ENCODE peak calls at places on chromosomes 5 and 9, in four cellular contexts. G, I, X and P are unnamed samples.

GRCh38 chr9:68970150-68970549 is 43.8 kb downstream of the PRKACG start:
- DNase-seq in G (no peak), I (no peak), X (no peak), P (no peak)

GRCh38 chr5:54217826-54218503 is 92.4 kb downstream of the ARL15 start:
- DNase-seq in G (peak), I (peak), X (peak), P (peak)

GRCh38 chr9:74824654-74825053 is 63.1 kb downstream of the TRPM6 start:
- DNase-seq in G (no peak), I (no peak), X (no peak), P (no peak)

GRCh38 chr5:159737263-159737662 is 179.0 kb upstream of the ADRA1B start:
- DNase-seq in G (no peak), I (no peak), X (no peak), P (no peak)

GRCh38 chr9:36402536-36402935 is 2.5 kb upstream of the RNF38 start:
- DNase-seq in G (no peak), I (no peak), X (no peak), P (no peak)

GRCh38 chr5:147339313-147339712 is 104.5 kb downstream of the STK32A start:
- DNase-seq in G (no peak), I (no peak), X (no peak), P (no peak)

GRCh38 chr9:22731786-22732185 is 285.2 kb downstream of the DMRTA1 start:
- DNase-seq in G (no peak), I (no peak), X (no peak), P (no peak)

GRCh38 chr5:34474573-34475021 is 181.5 kb upstream of the RAI14 start:
- DNase-seq in G (peak), I (peak), X (peak), P (peak)

GRCh38 chr9:25716220-25716872 is 38.1 kb upstream of the TUSC1 start:
- DNase-seq in G (no peak), I (no peak), X (peak), P (no peak)

GRCh38 chr9:110744753-110745522 is 76.3 kb downstream of the MUSK start:
- DNase-seq in G (peak), I (no peak), X (no peak), P (peak)

GRCh38 chr5:138985256-138985655 is 110.1 kb upstream of the LRRTM2 start:
- DNase-seq in G (no peak), I (no peak), X (peak), P (no peak)

GRCh38 chr9:99134893-99135341 is 30.0 kb downstream of the TGFBR1 start:
- DNase-seq in G (no peak), I (no peak), X (no peak), P (no peak)

GRCh38 chr5:172506921-172507320 is 52.6 kb upstream of the SH3PXD2B start:
- DNase-seq in G (no peak), I (no peak), X (no peak), P (no peak)

GRCh38 chr5:111511174-111512025 is 935 bp downstream of the STARD4 start:
- DNase-seq in G (no peak), I (no peak), X (no peak), P (no peak)

GRCh38 chr5:45113726-45114125 is 305.0 kb downstream of the MRPS30 start:
- DNase-seq in G (no peak), I (no peak), X (no peak), P (no peak)

GRCh38 chr9:76181020-76181641 is 213.1 kb downstream of the RFK start:
- DNase-seq in G (peak), I (no peak), X (no peak), P (no peak)

GRCh38 chr5:35098214-35098613 is 50.5 kb upstream of the AGXT2 start:
- DNase-seq in G (no peak), I (no peak), X (no peak), P (no peak)

GRCh38 chr5:16794381-16794913 is 141.6 kb downstream of the MYO10 start:
- DNase-seq in G (no peak), I (no peak), X (no peak), P (no peak)

GRCh38 chr5:54013556-54014157 is 296.7 kb downstream of the ARL15 start:
- DNase-seq in G (peak), I (peak), X (no peak), P (no peak)

GRCh38 chr9:93827545-93828330 is 127.4 kb downstream of the BARX1 start:
- DNase-seq in G (no peak), I (peak), X (peak), P (no peak)

GRCh38 chr5:142276517-142276916 is 48.3 kb downstream of the SPRY4 start:
- DNase-seq in G (no peak), I (no peak), X (no peak), P (no peak)

GRCh38 chr5:94577466-94578245 is 40.7 kb downstream of the KIAA0825 start:
- DNase-seq in G (no peak), I (no peak), X (no peak), P (no peak)

GRCh38 chr5:57831942-57832341 is 349.3 kb upstream of the ACTBL2 start:
- DNase-seq in G (no peak), I (no peak), X (no peak), P (no peak)

GRCh38 chr9:16206560-16206959 is 653.7 kb downstream of the CCDC171 start:
- DNase-seq in G (no peak), I (no peak), X (no peak), P (no peak)

GRCh38 chr9:89986190-89986589 is 381.4 kb downstream of the GADD45G start:
- DNase-seq in G (no peak), I (no peak), X (no peak), P (no peak)

GRCh38 chr5:84453405-84453804 is 68.7 kb upstream of the EDIL3 start:
- DNase-seq in G (no peak), I (no peak), X (no peak), P (no peak)

DNA sequence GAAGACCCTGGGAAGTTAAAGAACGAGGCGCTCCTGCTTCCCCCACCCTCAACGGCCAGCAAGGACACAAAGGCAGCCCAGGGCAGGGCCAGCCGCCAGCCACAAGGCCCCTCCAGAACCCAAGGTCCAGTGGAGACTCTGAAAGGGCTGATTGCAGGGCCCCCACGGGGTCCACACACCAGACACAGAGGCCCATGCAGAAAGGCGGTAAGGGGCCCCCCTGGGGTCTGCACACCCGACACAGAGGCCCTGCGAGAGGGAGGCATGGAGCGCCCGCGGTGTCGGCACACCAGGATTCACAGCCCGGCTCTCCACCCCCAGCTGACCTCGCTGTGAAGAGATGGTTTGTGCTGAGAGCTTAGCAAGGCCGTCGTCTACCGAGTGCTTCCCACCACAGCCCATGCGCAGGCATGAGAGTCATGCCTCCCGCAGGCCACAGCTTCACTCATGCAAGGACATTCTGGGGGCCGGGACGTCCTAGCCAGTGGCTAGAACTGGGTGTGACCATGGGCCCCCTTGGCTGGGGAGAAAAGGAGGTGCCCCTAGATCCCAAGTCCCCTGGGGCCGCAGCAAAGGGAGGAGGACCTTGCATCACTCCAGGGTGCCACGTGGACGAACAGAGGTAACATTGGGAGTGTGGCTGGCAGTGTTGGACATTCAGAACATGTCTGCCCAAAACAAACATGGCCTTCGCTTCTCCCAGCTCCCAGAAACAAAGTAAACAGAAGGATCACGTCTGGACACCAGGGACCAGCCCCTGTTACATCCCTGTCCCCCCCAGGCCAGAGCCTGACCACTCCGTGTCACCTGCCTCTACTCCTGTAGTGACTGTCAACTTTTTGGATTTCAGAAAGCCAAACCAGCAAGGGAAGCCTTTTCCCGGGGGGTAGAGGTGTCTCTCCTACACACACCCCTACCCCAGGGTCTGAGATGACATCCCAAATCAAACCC is 9.8 kb downstream of the BRD3 start:
- DNase-seq in G (no peak), I (no peak), X (peak), P (no peak)
- TF ChIP-seq POLR2AphosphoS5 in G (no peak), I (no peak), X (no peak), P (no peak)

GRCh38 chr9:113614843-113615648 is 151.5 kb downstream of the RGS3 start:
- DNase-seq in G (no peak), I (no peak), X (no peak), P (no peak)

GRCh38 chr9:113613815-113614413 is 150.4 kb downstream of the RGS3 start:
- DNase-seq in G (no peak), I (no peak), X (no peak), P (no peak)

GRCh38 chr9:113617550-113617949 is 154.0 kb downstream of the RGS3 start:
- DNase-seq in G (no peak), I (no peak), X (no peak), P (no peak)

GRCh38 chr9:113616716-113617496 is 153.4 kb downstream of the RGS3 start:
- DNase-seq in G (no peak), I (no peak), X (no peak), P (no peak)

DNA sequence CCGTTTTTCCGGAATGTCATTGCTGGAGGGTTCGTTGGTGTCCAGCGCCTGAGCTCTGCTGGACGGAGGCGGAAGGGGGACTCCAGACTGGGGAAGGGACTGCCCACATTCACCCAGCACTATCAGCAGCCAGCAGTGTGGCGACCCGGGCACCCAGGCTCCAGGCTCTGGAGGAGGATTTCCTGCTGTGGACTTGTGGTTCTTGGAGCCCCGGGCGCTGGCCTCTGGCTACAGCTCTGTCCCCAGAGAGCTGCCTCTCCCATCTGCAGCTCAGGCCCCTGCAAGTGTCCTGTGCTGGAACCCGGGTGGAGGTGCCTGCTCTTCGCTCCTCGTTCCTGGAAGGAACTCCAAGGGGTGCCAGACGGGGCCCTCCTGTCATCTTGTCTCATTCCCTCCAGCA is 152.6 kb downstream of the RGS3 start:
- DNase-seq in G (no peak), I (no peak), X (no peak), P (no peak)
- TF ChIP-seq SIN3A in G (no peak), I (no peak), X (no peak), P (no peak)

GRCh38 chr9:134225816-134226215 is 61.5 kb upstream of the RNU6ATAC start:
- DNase-seq in G (no peak), I (no peak), X (no peak), P (no peak)
- TF ChIP-seq TCF7L2 in G (no peak), I (no peak), X (no peak), P (no peak)

DNA sequence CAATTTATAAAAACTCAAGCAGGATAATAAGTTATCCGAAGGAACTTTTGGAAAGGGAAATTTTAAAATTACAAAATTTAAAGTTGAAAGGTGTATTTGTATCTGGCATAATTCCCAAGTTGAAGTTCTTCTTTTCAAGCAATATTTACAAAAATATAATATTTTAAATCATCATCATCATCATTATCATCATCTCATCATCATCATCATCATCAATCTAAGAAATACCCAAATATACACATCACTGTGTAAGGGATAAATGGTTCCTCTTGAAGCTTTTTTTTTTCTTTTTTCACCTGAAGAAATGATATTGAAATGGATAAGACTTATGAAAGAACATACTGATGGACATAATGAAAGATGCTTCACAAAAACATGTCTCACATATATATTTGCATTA is 254.9 kb upstream of the ARRDC3 start:
- DNase-seq in G (no peak), I (no peak), X (no peak), P (no peak)
- TF ChIP-seq POLR2AphosphoS5 in G (no peak), I (no peak), X (no peak), P (no peak)

DNA sequence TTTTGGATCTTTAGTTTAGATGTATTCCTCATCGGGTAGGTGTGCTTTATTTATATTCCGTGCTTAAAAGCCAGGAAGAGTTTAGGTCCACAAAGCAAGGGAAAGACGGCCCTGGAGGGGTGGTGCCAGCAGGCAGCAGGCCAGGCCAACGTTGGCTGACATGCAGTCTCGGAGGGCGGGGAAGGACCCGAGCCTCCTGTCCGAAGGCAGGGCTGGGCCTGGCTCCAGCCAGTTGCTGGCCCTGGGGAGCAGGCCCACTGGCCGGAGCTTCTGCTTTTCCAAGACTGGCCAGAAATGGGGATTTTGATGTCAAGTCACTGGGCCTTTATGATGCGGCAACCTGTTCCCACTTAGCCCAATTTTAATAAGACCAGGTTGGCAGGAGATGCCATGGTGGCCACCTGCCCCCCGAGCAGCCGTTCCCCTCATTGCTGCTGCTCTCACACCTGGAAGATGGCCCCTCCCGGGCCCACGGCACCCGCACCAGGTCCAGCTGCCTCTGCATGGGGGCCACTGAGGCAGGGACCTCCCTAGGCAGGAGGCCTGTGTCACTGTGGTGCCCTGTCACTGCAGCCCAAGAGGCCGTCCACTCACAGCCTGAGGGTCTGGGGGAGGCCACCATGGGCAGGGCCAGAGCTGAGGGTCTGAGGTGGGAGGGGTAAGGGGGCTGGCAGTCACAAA is 23.2 kb downstream of the LPCAT1 start:
- DNase-seq in G (no peak), I (no peak), X (no peak), P (no peak)
- TF ChIP-seq SIN3A in G (no peak), I (no peak), X (no peak), P (no peak)

DNA sequence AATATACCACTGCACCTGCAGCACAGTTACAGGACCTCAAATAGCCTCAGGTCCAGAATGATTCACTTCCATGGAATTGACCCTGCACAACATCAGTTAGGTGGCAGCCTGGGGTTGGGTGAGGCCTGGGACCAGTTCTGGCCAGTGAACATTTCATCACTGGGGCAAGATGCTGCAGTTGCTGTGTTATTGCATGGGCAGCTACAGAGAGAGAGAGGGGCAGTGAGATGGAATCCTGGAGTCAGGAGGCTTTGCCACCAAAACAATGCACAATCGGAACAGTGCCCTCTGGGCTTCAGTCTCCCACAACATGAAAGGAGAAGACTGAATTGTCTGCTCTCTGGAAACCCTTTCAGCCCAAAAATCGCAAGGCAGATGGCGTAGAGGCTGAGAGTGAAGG is 51.8 kb downstream of the SH3TC2 start:
- DNase-seq in G (no peak), I (no peak), X (no peak), P (no peak)
- TF ChIP-seq TCF7L2 in G (no peak), I (no peak), X (no peak), P (no peak)

DNA sequence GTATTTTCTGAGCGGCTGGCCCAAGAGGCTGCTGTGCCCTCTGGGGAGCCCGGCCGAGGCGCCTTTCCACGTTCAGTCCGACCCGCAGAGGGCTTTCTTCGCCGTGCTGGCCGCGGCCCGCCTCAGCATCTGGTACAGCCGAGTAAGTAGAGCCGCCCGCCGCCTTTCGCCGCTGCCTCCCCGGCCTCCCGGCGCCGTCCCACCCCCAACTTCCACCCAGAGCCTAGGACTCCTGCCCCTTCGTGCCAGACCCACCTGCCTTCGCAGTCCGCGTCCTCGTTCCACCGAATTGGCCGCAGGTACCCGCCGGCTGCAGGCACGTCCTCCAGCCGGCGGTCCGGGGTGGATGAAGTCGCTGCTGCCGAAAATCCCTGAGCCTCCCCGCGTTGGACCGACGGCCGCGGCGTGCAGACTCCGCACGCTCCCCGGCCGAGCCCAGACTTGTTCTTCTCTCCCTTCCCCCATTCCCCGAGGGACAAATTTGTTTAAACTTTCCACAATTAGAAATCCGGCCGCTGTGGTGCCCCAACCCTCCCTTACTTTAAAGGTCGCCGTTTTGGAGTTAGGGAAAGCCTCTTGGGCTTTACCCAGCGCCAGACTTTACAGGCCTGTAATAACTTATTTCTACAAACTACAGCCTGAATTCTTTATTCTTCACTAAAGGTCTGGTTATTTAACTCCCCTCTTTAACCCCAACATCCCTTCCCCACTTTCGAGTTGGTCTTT is 568 bp downstream of the RIC1 start:
- DNase-seq in G (no peak), I (peak), X (no peak), P (no peak)
- TF ChIP-seq POLR2AphosphoS5 in G (no peak), I (no peak), X (no peak), P (no peak)

GRCh38 chr5:175214152-175214551 is 229.8 kb downstream of the DRD1 start:
- DNase-seq in G (peak), I (no peak), X (no peak), P (peak)
- TF ChIP-seq SIN3A in G (no peak), I (no peak), X (no peak), P (no peak)